ENCODE peak calls at places on chromosomes 16 and 17, in five cellular contexts. Q is SK-N-SH, P is K562, Z is HCT116, X is GM12878. T is an unnamed sample.

GRCh38 chr16:54942353-54942943 is 11.8 kb downstream of the IRX5 start:
- DNase-seq in P (no peak), Q (no peak), Z (no peak), X (no peak), T (no peak)

GRCh38 chr17:68378202-68379149 is 78.8 kb downstream of the WIPI1 start:
- DNase-seq in Z (peak; percentile 63), P (no peak), Q (peak; percentile 26), X (no peak), T (peak; percentile 97)

GRCh38 chr16:78484509-78485058 is 385.1 kb downstream of the WWOX start:
- DNase-seq in P (no peak), Z (no peak), X (no peak), Q (no peak), T (no peak)

GRCh38 chr16:53754938-53755910 is 51.3 kb downstream of the FTO start:
- DNase-seq in Q (no peak), P (no peak), X (no peak), Z (no peak), T (peak; percentile 57)

GRCh38 chr16:24972608-24973220 is 42.5 kb downstream of the ARHGAP17 start:
- DNase-seq in P (no peak), Z (no peak), X (no peak), Q (no peak), T (no peak)

GRCh38 chr16:49019081-49019633 is 262.5 kb downstream of the CBLN1 start:
- DNase-seq in Q (no peak), Z (no peak), X (no peak), P (no peak), T (no peak)

GRCh38 chr16:89035698-89036570 is 57.7 kb upstream of the ACSF3 start:
- DNase-seq in Q (no peak), X (no peak), Z (no peak), P (no peak), T (no peak)

GRCh38 chr17:1511756-1512321 is 4.6 kb downstream of the INPP5K start:
- DNase-seq in X (no peak), Q (no peak), P (peak; percentile 26), Z (no peak), T (no peak)

GRCh38 chr17:50620848-50621247 is 13.8 kb upstream of the ABCC3 start:
- DNase-seq in X (no peak), Z (no peak), Q (peak; percentile 74), P (peak; percentile 51), T (no peak)

GRCh38 chr16:4306439-4307214 is 9.2 kb upstream of the GLIS2 start:
- DNase-seq in P (no peak), Q (peak; percentile 70), X (no peak), Z (no peak), T (no peak)

GRCh38 chr17:64256913-64257807 is 5.9 kb downstream of the TEX2 start:
- DNase-seq in P (no peak), Q (no peak), Z (no peak), X (no peak), T (no peak)

GRCh38 chr16:24150282-24150681 is 105.9 kb upstream of the CACNG3 start:
- DNase-seq in X (no peak), Q (no peak), P (peak; percentile 43), Z (no peak), T (no peak)

GRCh38 chr17:17021194-17021863 is 20.9 kb upstream of the MPRIP start:
- DNase-seq in Q (no peak), P (peak; percentile 48), X (no peak), Z (no peak), T (no peak)

GRCh38 chr17:51601622-51602261 is 341.4 kb downstream of the UTP18 start:
- DNase-seq in X (no peak), Z (no peak), Q (no peak), P (no peak), T (no peak)

GRCh38 chr16:89436362-89436761 is 54.0 kb downstream of the ANKRD11 start:
- DNase-seq in Z (no peak), X (no peak), P (no peak), Q (no peak), T (no peak)

GRCh38 chr17:14760719-14761425 is 460.0 kb downstream of the HS3ST3B1 start:
- DNase-seq in Q (no peak), P (no peak), Z (no peak), X (no peak), T (no peak)

GRCh38 chr16:22948603-22949368 is 134.8 kb downstream of the HS3ST2 start:
- DNase-seq in P (peak; percentile 86), Z (peak; percentile 82), Q (peak; percentile 77), X (peak; percentile 8), T (peak; percentile 51)

GRCh38 chr16:56203052-56203451 is 11.8 kb downstream of the GNAO1 start:
- DNase-seq in X (no peak), Q (peak; percentile 44), Z (peak; percentile 16), P (peak; percentile 60), T (no peak)

GRCh38 chr17:78748730-78749317 is 33.2 kb downstream of the CYTH1 start:
- DNase-seq in X (peak; percentile 74), Z (no peak), P (no peak), Q (no peak), T (no peak)

GRCh38 chr16:73879621-73880020 is 417.0 kb upstream of the PSMD7 start:
- DNase-seq in Q (no peak), X (no peak), Z (no peak), P (no peak), T (no peak)

GRCh38 chr17:8729421-8729820 is 15.2 kb downstream of the CCDC42 start:
- DNase-seq in Z (no peak), Q (no peak), X (no peak), P (no peak), T (no peak)

GRCh38 chr17:28725660-28726395 is at the start of gene TLCD1:
- DNase-seq in Z (no peak), X (no peak), Q (peak; percentile 92), P (peak; percentile 86), T (peak; percentile 74)

GRCh38 chr16:23196577-23196976 is 14.0 kb downstream of the SCNN1G start:
- DNase-seq in X (no peak), Z (no peak), P (no peak), Q (no peak), T (no peak)

GRCh38 chr16:66898207-66898606 is 17.9 kb downstream of the PDP2 start:
- DNase-seq in P (no peak), X (no peak), Q (no peak), Z (no peak), T (no peak)

GRCh38 chr16:78407191-78407590 is 307.7 kb downstream of the WWOX start:
- DNase-seq in P (no peak), X (no peak), Q (no peak), Z (no peak), T (no peak)

GRCh38 chr16:26717826-26718225 is 348.9 kb upstream of the C16orf82 start:
- DNase-seq in X (no peak), P (no peak), Z (no peak), Q (no peak), T (no peak)

GRCh38 chr17:74274060-74274702 is at the start of gene DNAI2:
- DNase-seq in Q (peak; percentile 74), Z (no peak), P (peak; percentile 49), X (no peak), T (no peak)

GRCh38 chr17:74274703-74275340 is 788 bp downstream of the DNAI2 start:
- DNase-seq in Q (no peak), P (no peak), Z (no peak), X (no peak), T (no peak)

GRCh38 chr17:74277935-74278334 is 3.9 kb downstream of the DNAI2 start:
- DNase-seq in P (no peak), X (no peak), Z (no peak), Q (no peak), T (no peak)

GRCh38 chr17:74276051-74276476 is 2.0 kb downstream of the DNAI2 start:
- DNase-seq in Z (no peak), X (no peak), P (no peak), Q (no peak), T (no peak)

GRCh38 chr17:74276561-74277009 is 2.6 kb downstream of the DNAI2 start:
- DNase-seq in Z (no peak), Q (no peak), X (no peak), P (no peak), T (no peak)
- TF ChIP-seq JUND in Z (no peak), Q (no peak), X (no peak), P (no peak), T (no peak)

DNA sequence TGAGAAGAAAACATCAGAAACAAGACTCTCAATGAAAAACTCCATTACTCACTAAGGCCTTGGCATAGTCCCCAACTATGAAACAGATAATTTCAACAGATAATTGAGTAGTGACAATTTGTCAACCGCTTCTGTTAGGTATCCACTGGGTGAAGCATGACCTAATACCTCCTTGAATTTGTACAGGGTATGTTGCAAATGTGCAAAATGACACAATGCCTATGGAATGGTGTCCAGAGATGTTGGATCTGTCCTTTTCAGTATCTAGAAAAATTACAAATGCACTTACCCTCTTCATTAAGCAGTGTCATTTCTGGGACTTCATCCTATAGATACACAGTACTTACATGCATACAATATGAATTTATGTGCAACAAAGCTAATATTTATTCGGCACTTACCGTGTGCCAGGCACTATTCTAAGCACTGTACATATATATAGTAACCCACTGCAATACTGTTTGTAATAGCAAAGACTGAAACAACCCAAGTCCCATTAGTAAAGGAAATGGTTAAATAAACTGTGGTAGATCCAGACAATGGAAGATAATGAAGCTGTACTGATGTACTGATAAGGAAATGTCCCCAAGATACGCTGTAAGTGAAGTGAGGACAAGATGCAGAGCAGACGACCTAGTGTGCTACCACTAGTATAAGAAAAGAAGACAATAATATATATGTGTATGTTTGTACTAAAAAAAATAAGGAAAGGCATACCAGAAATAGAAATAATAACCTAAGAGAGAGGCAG is 21.4 kb upstream of the SLC6A4 start:
- DNase-seq in X (no peak), P (no peak), Z (no peak), Q (peak; percentile 14), T (no peak)
- TF ChIP-seq JUND in X (no peak), P (no peak), Z (no peak), Q (no peak), T (no peak)

GRCh38 chr17:66240630-66241029 is 11.4 kb upstream of the APOH start:
- DNase-seq in Z (no peak), Q (no peak), X (no peak), P (no peak), T (no peak)

GRCh38 chr17:66240013-66240412 is 10.8 kb upstream of the APOH start:
- DNase-seq in Z (no peak), X (no peak), P (no peak), Q (no peak), T (no peak)

GRCh38 chr17:66241839-66242238 is 12.6 kb upstream of the APOH start:
- DNase-seq in P (no peak), X (no peak), Q (no peak), Z (no peak), T (no peak)
- TF ChIP-seq JUND in P (no peak), X (no peak), Q (no peak), Z (no peak), T (no peak)

DNA sequence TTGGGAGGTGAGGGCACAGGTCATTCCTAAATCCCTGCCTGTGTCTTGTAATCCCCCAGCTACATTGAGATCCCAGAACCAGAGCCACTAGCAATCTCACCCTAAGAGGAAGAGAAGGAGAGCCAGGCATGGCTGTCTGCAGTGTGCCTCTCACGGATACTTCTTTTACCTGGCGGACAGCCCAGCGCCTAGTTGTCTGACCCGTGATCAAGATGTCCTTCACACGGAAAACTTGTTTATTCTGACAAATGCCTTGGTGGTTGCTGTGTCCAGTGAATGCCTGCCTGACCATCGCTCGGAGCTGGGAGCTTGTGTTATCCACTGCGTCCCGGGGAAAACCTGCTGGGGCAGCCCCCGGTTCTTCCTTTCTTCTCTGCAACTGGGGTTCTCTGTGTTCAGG is 140.5 kb upstream of the WSCD1 start:
- DNase-seq in P (no peak), Q (no peak), Z (no peak), X (no peak), T (no peak)
- TF ChIP-seq JUND in P (no peak), Q (no peak), Z (no peak), X (no peak), T (no peak)